ENCODE peak calls at places on chromosomes 16 and 17, in six cellular contexts. S is AG04450, Q is adipocyte, E is psoas muscle, Z is aorta, D is PC-3. X is an unnamed sample.

GRCh38 chr16:2250652-2251280 is 621 bp downstream of the ECI1 start:
- DNase-seq in Q (peak; percentile 53), Z (no peak), E (no peak), S (no peak), D (no peak), X (peak; percentile 44)

GRCh38 chr16:1895949-1896675 is 22.1 kb downstream of the HS3ST6 start:
- DNase-seq in Q (no peak), D (no peak), S (no peak), Z (no peak), E (no peak), X (no peak)

GRCh38 chr17:3011891-3012290 is 51.5 kb downstream of the OR1D5 start:
- DNase-seq in S (no peak), Z (peak; percentile 50), D (no peak), Q (no peak), E (no peak), X (no peak)

GRCh38 chr17:79622776-79623175 is 11.9 kb upstream of the RBFOX3 start:
- DNase-seq in D (no peak), Z (peak; percentile 28), S (no peak), Q (no peak), E (no peak), X (no peak)

GRCh38 chr16:70160388-70160787 is 13.2 kb upstream of the CLEC18C start:
- DNase-seq in D (no peak), S (no peak), E (no peak), Q (no peak), Z (peak; percentile 67), X (no peak)

GRCh38 chr17:69870091-69870530 is 204.9 kb upstream of the KCNJ16 start:
- DNase-seq in Z (no peak), E (no peak), D (peak; percentile 95), Q (peak; percentile 51), S (peak; percentile 41), X (peak; percentile 91)

GRCh38 chr17:80539022-80539421 is 5.6 kb upstream of the RPTOR start:
- DNase-seq in Z (no peak), S (no peak), D (no peak), Q (no peak), E (no peak), X (no peak)

GRCh38 chr17:2101448-2102257 is 46.8 kb downstream of the HIC1 start:
- DNase-seq in Q (no peak), E (peak; percentile 51), D (peak; percentile 94), S (no peak), Z (no peak), X (no peak)

GRCh38 chr16:75074920-75075687 is 41.5 kb downstream of the LDHD start:
- DNase-seq in E (no peak), S (no peak), Z (no peak), D (no peak), Q (no peak), X (no peak)

GRCh38 chr17:27323538-27324212 is 29.8 kb downstream of the WSB1 start:
- DNase-seq in Q (peak; percentile 65), S (no peak), E (peak; percentile 68), D (peak; percentile 66), Z (no peak), X (peak; percentile 26)

GRCh38 chr16:84220851-84221250 is 19.0 kb downstream of the KCNG4 start:
- DNase-seq in Z (no peak), D (peak; percentile 13), E (no peak), S (no peak), Q (peak; percentile 42), X (no peak)

GRCh38 chr17:76351526-76352071 is 2.1 kb downstream of the PRPSAP1 start:
- DNase-seq in S (no peak), D (no peak), E (no peak), Q (no peak), Z (no peak), X (no peak)

GRCh38 chr16:83901101-83901500 is 2.2 kb downstream of the MLYCD start:
- DNase-seq in E (no peak), S (no peak), D (no peak), Z (no peak), Q (peak; percentile 28), X (no peak)

GRCh38 chr16:53504161-53504663 is 1.2 kb upstream of the AKTIP start:
- DNase-seq in E (peak; percentile 49), D (no peak), Q (peak; percentile 49), S (no peak), Z (peak; percentile 84), X (peak; percentile 44)

GRCh38 chr17:66791337-66791736 is 43.6 kb upstream of the CACNG5 start:
- DNase-seq in Z (no peak), E (no peak), Q (no peak), S (no peak), D (no peak), X (no peak)

GRCh38 chr17:1714980-1715802 is 5.0 kb upstream of the TLCD2 start:
- DNase-seq in D (peak; percentile 86), E (peak; percentile 96), S (peak; percentile 73), Z (peak; percentile 97), Q (peak; percentile 96), X (peak; percentile 95)

GRCh38 chr17:55411463-55411855 is 10.2 kb downstream of the MMD start:
- DNase-seq in E (no peak), Q (peak; percentile 29), Z (no peak), S (no peak), D (no peak), X (no peak)

GRCh38 chr17:41345992-41346391 is 4.6 kb downstream of the KRT33A start:
- DNase-seq in E (no peak), Z (no peak), Q (no peak), S (no peak), D (no peak), X (no peak)

DNA sequence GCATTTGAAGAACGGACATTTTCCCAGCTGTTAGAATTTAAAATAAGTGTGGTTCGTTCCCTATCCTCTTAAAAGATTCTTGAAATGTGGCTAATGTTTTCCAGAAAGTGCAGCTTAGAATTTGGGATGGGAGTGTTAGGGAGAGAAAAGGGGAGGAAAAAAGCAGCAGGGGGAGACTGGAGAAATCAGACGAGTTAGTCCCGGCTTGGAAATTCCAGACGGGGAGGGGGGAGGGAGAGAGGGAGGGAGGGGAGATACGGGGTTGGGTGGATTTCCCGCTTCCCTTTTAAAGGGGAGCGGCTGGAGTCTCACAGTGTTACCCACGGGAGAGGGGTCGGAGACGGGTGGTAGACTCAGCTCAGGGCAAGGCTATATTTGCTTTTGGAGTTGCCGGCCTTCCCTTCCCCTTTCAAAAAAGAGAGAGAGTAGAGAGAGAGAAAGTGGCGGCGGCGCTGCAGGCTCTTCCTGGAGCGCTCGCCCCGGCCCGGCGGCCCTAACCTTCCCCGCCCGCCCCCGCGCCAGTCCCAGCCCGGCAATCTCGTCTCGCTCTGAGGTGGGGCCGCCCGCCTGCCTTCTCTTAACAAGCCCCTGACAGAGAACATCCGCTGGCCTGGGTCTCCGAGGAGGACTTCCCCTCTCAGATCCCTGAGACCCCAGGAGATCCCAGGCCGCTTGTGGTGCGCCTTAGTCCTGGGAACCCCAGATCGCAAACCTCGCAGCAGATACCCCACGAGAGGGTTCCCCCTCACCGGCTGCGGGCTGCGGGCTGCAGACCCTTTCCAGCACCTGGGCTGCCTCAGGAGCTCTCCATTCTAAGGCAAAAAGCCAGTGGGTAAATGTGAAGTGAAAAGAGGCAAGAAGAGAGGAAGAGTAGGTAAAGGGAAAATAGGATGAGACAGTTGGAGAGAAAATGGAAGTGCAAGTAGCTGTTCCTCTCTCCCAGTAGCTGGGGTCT is 6.6 kb downstream of the IGF2BP1 start:
- DNase-seq in Z (no peak), E (no peak), S (no peak), Q (peak; percentile 75), D (no peak), X (no peak)
- H3K27me3 ChIP-seq in Z (peaks cover 2% of the 10 kb centered on the region), E (peaks cover 16% of the 10 kb centered on the region), S (no peaks in the 10 kb centered on the region), Q (peaks cover 69% of the 10 kb centered on the region), D (peaks cover 97% of the 10 kb centered on the region), X (peaks cover 82% of the 10 kb centered on the region)

DNA sequence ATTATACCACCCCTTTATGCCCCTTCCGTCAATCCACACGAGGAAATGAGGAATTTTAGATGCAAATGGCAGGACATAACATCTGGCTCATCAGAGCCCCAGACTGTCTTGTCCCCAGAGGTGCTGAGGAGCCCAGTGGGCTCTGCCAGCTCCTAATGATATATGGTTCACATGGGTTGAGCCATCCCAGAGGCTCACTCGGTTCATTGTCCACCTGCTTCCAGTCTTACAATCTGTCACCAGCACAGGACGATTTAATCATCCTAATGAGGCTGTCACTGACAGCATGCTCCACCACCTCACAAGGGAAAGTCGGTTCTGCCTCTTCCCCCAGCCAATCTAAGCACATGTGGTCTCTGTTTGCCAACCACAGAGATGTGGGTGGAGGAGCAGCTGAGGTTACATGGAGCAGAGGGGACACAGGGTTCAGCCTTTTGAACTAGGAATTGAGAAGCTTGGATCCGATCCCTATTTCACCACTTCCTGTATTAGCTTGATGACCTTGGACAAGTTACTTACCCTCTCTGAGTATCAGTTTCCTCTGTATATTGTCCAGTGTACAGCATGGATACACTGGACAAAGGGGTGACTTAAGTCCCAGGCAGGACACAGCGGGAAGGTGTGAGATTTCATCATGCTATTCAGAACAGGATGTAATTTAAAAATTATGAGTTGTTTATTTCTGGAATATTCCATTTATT is 27.0 kb upstream of the DHX8 start:
- DNase-seq in D (peak; percentile 12), S (no peak), Q (peak; percentile 26), Z (no peak), E (peak; percentile 42), X (peak; percentile 56)
- H3K27me3 ChIP-seq in D (no peaks in the 10 kb centered on the region), S (no peaks in the 10 kb centered on the region), Q (no peaks in the 10 kb centered on the region), Z (no peaks in the 10 kb centered on the region), E (peaks cover 3% of the 10 kb centered on the region), X (no peaks in the 10 kb centered on the region)

GRCh38 chr17:48981927-48982539 is 13.6 kb upstream of the GIP start:
- DNase-seq in D (no peak), E (no peak), Z (no peak), Q (no peak), S (no peak), X (no peak)

GRCh38 chr17:48989100-48989499 is 8.1 kb upstream of the IGF2BP1 start:
- DNase-seq in S (no peak), Z (no peak), Q (no peak), E (no peak), D (no peak), X (no peak)

GRCh38 chr17:48990882-48991357 is 6.3 kb upstream of the IGF2BP1 start:
- DNase-seq in E (no peak), Q (no peak), Z (no peak), D (no peak), S (no peak), X (no peak)

GRCh38 chr17:48985436-48986245 is 11.5 kb upstream of the IGF2BP1 start:
- DNase-seq in E (no peak), Q (no peak), D (peak; percentile 1), Z (no peak), S (no peak), X (no peak)
- H3K27me3 ChIP-seq in E (peaks cover 4% of the 10 kb centered on the region), Q (peaks cover 12% of the 10 kb centered on the region), D (peaks cover 56% of the 10 kb centered on the region), Z (peaks cover 1% of the 10 kb centered on the region), S (peaks cover 22% of the 10 kb centered on the region), X (peaks cover 62% of the 10 kb centered on the region)

DNA sequence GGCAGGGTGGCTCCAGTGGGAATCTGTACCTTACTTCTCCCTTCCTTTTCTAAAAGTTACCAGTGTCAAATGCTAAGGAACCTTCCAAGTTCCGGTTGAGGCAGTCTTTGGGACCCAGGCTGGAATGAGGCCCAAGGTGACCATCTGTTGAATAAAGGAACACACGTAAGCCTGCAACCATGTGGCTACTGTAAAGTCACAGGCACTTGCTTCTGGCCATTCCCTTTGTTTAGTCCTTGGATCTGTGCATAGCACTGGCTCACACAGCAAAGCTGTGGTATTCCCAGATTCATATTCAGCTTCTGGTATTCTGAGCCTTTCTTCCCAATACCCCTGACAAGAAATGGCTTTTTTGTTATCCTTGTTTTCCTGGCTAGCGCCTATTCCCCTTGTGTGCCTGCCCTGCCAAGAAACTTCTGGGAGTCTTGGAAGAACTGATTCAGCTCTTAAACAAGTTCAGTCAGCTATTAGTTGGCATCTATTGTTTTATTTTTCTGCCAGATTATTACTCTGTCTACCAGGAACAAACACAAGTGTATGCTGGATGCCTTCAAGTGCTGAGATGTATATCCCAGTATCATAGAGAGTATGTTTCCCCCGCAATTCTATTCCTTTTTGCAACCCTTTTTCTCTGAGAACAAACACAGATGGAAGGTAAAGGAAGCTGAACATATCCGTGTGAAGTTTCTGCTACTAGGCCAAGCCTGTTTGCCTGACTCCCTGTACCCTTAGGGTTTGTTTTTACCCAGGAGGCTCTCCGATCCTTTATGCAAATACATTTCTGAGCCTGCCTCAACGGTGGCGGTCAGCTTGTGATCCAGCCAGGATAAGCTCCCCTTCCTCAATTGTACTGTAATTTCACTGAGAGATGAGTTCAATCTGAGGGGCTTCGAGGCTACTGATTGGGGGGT is 13.2 kb downstream of the TMEM238L start:
- DNase-seq in Z (no peak), S (no peak), D (peak; percentile 54), Q (no peak), E (no peak), X (peak; percentile 55)
- H3K27me3 ChIP-seq in Z (no peaks in the 10 kb centered on the region), S (no peaks in the 10 kb centered on the region), D (no peaks in the 10 kb centered on the region), Q (peaks cover 2% of the 10 kb centered on the region), E (no peaks in the 10 kb centered on the region), X (no peaks in the 10 kb centered on the region)